ENCODE peak calls at places on chromosomes 16 and 17, in four cellular contexts. R, C, H and T are unnamed samples.

GRCh38 chr16:58862334-58863024 is 128.4 kb upstream of the GOT2 start:
- DNase-seq in C (no peak), R (no peak), H (no peak), T (peak; percentile 69)

GRCh38 chr16:11871193-11871592 is 19.9 kb upstream of the RSL1D1 start:
- DNase-seq in C (no peak), R (peak; percentile 53), H (peak; percentile 51), T (peak; percentile 78)

GRCh38 chr17:32629563-32630190 is 142.9 kb downstream of the CDK5R1 start:
- DNase-seq in C (no peak), H (peak; percentile 23), R (no peak), T (no peak)

GRCh38 chr17:42660692-42661345 is 1.7 kb downstream of the TUBG2 start:
- DNase-seq in H (peak; percentile 67), R (no peak), C (no peak), T (no peak)

GRCh38 chr16:66516808-66517585 is 32.9 kb downstream of the TK2 start:
- DNase-seq in R (peak; percentile 100), H (peak; percentile 98), C (peak; percentile 98), T (no peak)

GRCh38 chr17:73643012-73643845 is 1.0 kb downstream of the SDK2 start:
- DNase-seq in H (no peak), C (no peak), R (no peak), T (peak; percentile 61)

GRCh38 chr16:64094992-64095579 is 1026.8 kb downstream of the CDH11 start:
- DNase-seq in C (no peak), R (no peak), H (no peak), T (no peak)

GRCh38 chr17:33520404-33521032 is 227.4 kb upstream of the ASIC2 start:
- DNase-seq in H (peak; percentile 71), C (no peak), R (peak; percentile 23), T (peak; percentile 80)

GRCh38 chr17:29593546-29594440 is 861 bp downstream of the ANKRD13B start:
- DNase-seq in C (no peak), H (peak; percentile 61), R (no peak), T (peak; percentile 94)

GRCh38 chr17:77817953-77818352 is 140.6 kb upstream of the TNRC6C start:
- DNase-seq in R (no peak), H (no peak), C (no peak), T (no peak)

GRCh38 chr17:11644265-11645212 is 46.3 kb downstream of the DNAH9 start:
- DNase-seq in C (no peak), R (peak; percentile 73), H (peak; percentile 76), T (peak; percentile 71)

GRCh38 chr16:88531346-88531745 is 38.9 kb upstream of the ZC3H18 start:
- DNase-seq in H (no peak), C (no peak), R (no peak), T (no peak)

GRCh38 chr16:30698139-30698815 is 694 bp upstream of the SRCAP start:
- DNase-seq in C (peak; percentile 89), H (peak; percentile 99), R (peak; percentile 97), T (peak; percentile 92)

GRCh38 chr17:44782349-44782850 is 23.6 kb downstream of the ADAM11 start:
- DNase-seq in R (no peak), C (no peak), H (no peak), T (no peak)

GRCh38 chr17:44786551-44787081 is 27.8 kb downstream of the ADAM11 start:
- DNase-seq in H (no peak), R (no peak), C (no peak), T (no peak)

GRCh38 chr17:44788139-44788538 is 29.4 kb downstream of the ADAM11 start:
- DNase-seq in H (no peak), C (no peak), R (no peak), T (no peak)

GRCh38 chr17:44787271-44787940 is 28.6 kb downstream of the ADAM11 start:
- DNase-seq in C (no peak), H (no peak), R (no peak), T (no peak)

DNA sequence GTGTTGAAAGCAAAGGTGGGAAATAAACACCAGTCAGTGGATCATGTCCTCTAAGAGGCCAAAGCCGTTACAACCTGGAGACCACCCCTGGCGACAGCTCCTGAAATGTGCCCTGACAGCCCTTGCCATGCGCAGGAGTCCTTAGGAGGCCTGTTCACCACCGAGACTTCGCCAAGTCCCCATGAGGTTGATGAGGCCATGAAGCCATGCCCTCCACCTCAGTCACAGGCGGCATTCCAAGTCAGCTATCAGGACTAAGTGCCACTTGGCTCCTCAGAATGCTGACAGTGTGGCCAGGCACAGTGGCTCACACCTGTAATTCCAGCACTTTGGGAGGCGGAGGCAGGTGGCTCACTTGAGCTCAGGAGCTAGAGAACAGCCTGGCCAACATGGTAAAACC is 27.1 kb downstream of the ADAM11 start:
- DNase-seq in R (no peak), C (no peak), H (no peak), T (no peak)
- TF ChIP-seq JUNB in R (no peak), C (no peak), H (no peak), T (no peak)

GRCh38 chr17:6775871-6776405 is at the start of gene FBXO39:
- DNase-seq in R (no peak), H (no peak), C (no peak), T (peak; percentile 79)
- TF ChIP-seq EZH2 in R (no peak), H (no peak), C (no peak), T (peak; percentile 35)

DNA sequence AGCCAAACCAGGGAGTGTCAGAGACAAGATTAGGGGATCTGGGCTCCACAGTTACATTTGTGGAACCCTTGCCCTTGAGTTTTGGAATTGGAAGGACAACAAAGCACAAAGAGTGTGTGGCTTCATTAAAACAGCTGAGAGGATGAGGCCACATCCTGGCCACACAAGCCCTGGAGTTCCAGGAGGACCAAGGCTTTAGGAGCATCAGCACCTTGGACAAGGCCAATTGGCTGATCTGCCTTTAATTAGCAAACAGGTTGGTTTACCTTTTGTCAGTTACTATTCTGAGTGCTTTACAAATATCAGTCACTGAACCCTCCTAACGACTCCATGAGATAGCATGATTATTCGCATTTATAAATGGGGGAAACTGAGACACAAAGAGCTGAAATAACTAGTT is 54.7 kb downstream of the SLC6A2 start:
- DNase-seq in H (no peak), C (no peak), R (no peak), T (peak; percentile 66)
- TF ChIP-seq JUNB in H (no peak), C (no peak), R (no peak), T (no peak)

GRCh38 chr16:84295203-84295850 is 649 bp downstream of the WFDC1 start:
- DNase-seq in C (no peak), R (no peak), H (no peak), T (no peak)
- TF ChIP-seq EZH2 in C (no peak), R (no peak), H (no peak), T (no peak)

DNA sequence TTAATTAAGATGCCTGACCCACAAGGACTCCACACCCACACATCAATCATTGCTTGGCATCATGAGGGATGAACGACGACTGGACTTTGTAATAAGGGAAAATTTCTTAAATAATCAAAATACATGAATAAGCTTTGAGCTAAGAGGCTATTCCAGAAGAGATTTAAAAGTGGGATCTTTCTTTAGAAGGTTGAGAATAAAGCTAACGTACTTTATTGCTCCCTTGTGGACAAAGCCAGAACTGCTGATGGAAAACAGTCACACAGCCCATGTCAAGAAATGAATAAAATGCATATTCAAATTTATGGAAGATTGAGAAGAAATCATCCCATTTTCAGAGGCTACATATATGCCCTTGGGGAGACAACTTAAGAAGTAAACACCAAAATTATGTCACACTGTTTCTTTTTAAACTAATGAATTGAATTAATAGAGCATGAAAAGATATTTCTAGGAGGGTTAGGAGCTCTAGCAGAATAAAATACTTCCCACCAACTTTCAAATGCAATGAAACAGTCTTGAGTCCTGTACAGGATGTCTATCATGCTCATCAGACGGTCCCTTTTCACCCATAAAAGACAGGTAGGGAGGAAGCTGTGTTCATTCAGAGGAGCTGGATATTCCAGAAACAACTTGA is 60.2 kb upstream of the PHOSPHO1 start:
- DNase-seq in H (peak; percentile 57), R (peak; percentile 28), C (no peak), T (peak; percentile 71)
- TF ChIP-seq JUNB in H (no peak), R (no peak), C (no peak), T (no peak)

GRCh38 chr16:86496929-86497381 is 13.4 kb upstream of the FOXF1 start:
- DNase-seq in C (no peak), H (no peak), R (no peak), T (peak; percentile 41)

GRCh38 chr16:86497551-86498021 is 12.7 kb upstream of the FOXF1 start:
- DNase-seq in C (no peak), R (no peak), H (no peak), T (peak; percentile 77)

GRCh38 chr16:86498661-86499493 is 11.4 kb upstream of the FOXF1 start:
- DNase-seq in C (no peak), H (no peak), R (no peak), T (no peak)

GRCh38 chr16:86496262-86496928 is 13.9 kb upstream of the FOXF1 start:
- DNase-seq in R (no peak), C (no peak), H (no peak), T (no peak)

DNA sequence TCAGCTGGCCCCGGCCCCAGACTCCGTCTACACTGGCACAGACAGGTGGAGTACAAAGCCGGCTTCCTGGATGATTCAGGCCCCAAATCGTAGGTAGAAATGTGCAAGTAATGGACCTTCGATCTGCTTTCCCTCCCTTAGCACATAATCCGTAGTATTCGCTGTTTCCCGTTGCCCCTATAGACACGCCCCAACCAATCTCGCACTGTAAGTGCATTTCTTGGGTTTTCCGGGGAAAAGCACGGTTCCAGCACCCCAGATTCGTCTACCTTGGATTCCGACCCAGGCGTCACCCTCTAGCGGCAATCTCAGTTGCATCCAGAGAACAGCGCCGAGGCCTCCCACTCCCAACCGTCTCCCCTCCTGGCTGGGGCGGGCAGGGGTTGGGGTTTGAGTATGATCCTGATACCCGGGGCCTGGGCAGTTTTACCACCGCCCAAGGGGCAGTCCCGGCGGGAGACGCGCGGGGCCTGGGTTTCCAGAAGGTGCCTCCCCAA is 12.1 kb upstream of the FOXF1 start:
- DNase-seq in R (no peak), C (no peak), H (no peak), T (no peak)
- TF ChIP-seq EZH2 in R (no peak), C (no peak), H (no peak), T (peak; percentile 97)